ENCODE peak calls at places on chromosomes 11 and 22, in six cellular contexts. U is CD8-positive, alpha-beta T cell; Z is tibial artery; L is upper lobe of right lung; J is spleen; D is DND-41. T is an unnamed sample. For H3K4me1, the result is how much of the 10 kb centered on the place peaks cover.

GRCh38 chr22:30763815-30764686 is 69.4 kb downstream of the OSBP2 start:
- DNase-seq in Z (no peak), L (no peak), D (peak), J (no peak), U (peak), T (peak)

GRCh38 chr11:73361953-73362776 is 14.0 kb upstream of the RELT start:
- DNase-seq in U (no peak), D (no peak), Z (no peak), J (no peak), L (no peak), T (no peak)

GRCh38 chr11:65558002-65558784 is at the start of gene LTBP3:
- DNase-seq in Z (peak), D (peak), J (peak), L (peak), U (peak), T (peak)

GRCh38 chr11:106086135-106086534 is 8.7 kb downstream of the AASDHPPT start:
- DNase-seq in Z (no peak), J (no peak), U (no peak), L (no peak), D (no peak), T (no peak)

GRCh38 chr22:46735747-46736608 is 2.1 kb downstream of the CERK start:
- DNase-seq in Z (no peak), J (no peak), L (no peak), U (no peak), D (no peak), T (no peak)

GRCh38 chr11:64799925-64800632 is 2.9 kb downstream of the MAP4K2 start:
- DNase-seq in L (no peak), Z (no peak), U (no peak), D (no peak), J (no peak), T (no peak)

GRCh38 chr22:27809226-27809625 is 7.7 kb upstream of the MN1 start:
- DNase-seq in D (no peak), U (no peak), Z (no peak), J (no peak), L (no peak), T (no peak)

GRCh38 chr22:31378123-31378522 is 21.3 kb upstream of the DRG1 start:
- DNase-seq in U (no peak), J (no peak), L (no peak), D (no peak), Z (no peak), T (no peak)

GRCh38 chr22:47398921-47399790 is 636.7 kb downstream of the TBC1D22A start:
- DNase-seq in J (peak), L (peak), U (no peak), D (no peak), Z (no peak), T (no peak)

GRCh38 chr11:125680747-125681146 is at the start of gene ACRV1:
- DNase-seq in U (no peak), J (no peak), D (no peak), L (no peak), Z (no peak), T (no peak)

GRCh38 chr11:80163011-80163410 is 722.2 kb upstream of the TENM4 start:
- DNase-seq in J (no peak), Z (no peak), L (no peak), U (no peak), D (no peak), T (no peak)

GRCh38 chr11:115751244-115751643 is 247.0 kb upstream of the CADM1 start:
- DNase-seq in L (no peak), U (no peak), J (no peak), D (no peak), Z (no peak), T (no peak)

GRCh38 chr22:23403720-23404688 is 176.1 kb downstream of the IGLL1 start:
- DNase-seq in L (no peak), Z (no peak), D (no peak), U (no peak), J (no peak), T (no peak)

GRCh38 chr11:111310723-111311122 is 12.4 kb downstream of the POU2AF3 start:
- DNase-seq in L (no peak), U (no peak), D (no peak), J (no peak), Z (no peak), T (no peak)

GRCh38 chr11:60834742-60835141 is 7.2 kb upstream of the CCDC86 start:
- DNase-seq in D (no peak), Z (no peak), L (no peak), U (no peak), J (no peak), T (no peak)

GRCh38 chr11:134888821-134889220 is 476.8 kb upstream of the B3GAT1 start:
- DNase-seq in J (no peak), D (no peak), L (no peak), Z (no peak), U (no peak), T (no peak)

GRCh38 chr11:73141309-73142127 is 600 bp downstream of the FCHSD2 start:
- DNase-seq in D (peak), U (peak), Z (peak), L (peak), J (peak), T (no peak)

GRCh38 chr11:132037961-132038360 is 667.5 kb downstream of the NTM start:
- DNase-seq in L (no peak), D (no peak), U (no peak), J (no peak), Z (no peak), T (no peak)

GRCh38 chr11:92738281-92738680 is 231.2 kb upstream of the MTNR1B start:
- DNase-seq in D (no peak), L (no peak), J (no peak), U (no peak), Z (no peak), T (no peak)

GRCh38 chr22:29156507-29156906 is 49.2 kb upstream of the EMID1 start:
- DNase-seq in U (no peak), Z (no peak), J (peak), L (peak), D (no peak), T (no peak)

GRCh38 chr11:68146704-68147474 is 25.7 kb upstream of the CHKA start:
- DNase-seq in Z (no peak), J (no peak), U (no peak), L (peak), D (no peak), T (no peak)

GRCh38 chr11:115693002-115693401 is 188.8 kb upstream of the CADM1 start:
- DNase-seq in D (no peak), U (no peak), L (no peak), J (no peak), Z (no peak), T (no peak)

GRCh38 chr11:114233755-114234154 is 62.4 kb upstream of the NNMT start:
- DNase-seq in D (no peak), U (no peak), L (no peak), J (no peak), Z (no peak), T (no peak)

GRCh38 chr22:19066531-19067271 is 55.5 kb downstream of the DGCR2 start:
- DNase-seq in Z (no peak), J (peak), U (no peak), L (no peak), D (no peak), T (no peak)

GRCh38 chr22:50173221-50173982 is 2.9 kb downstream of the PANX2 start:
- DNase-seq in J (peak), Z (no peak), U (no peak), L (no peak), D (no peak), T (no peak)

GRCh38 chr11:35183526-35183925 is 44.6 kb downstream of the CD44 start:
- DNase-seq in D (no peak), U (no peak), L (no peak), Z (no peak), J (no peak), T (no peak)

GRCh38 chr11:2771758-2772466 is 72.1 kb upstream of the KCNQ1OT1 start:
- DNase-seq in U (no peak), Z (peak), J (peak), D (peak), L (peak), T (no peak)

GRCh38 chr22:19942071-19942885 is 660 bp upstream of the TXNRD2 start:
- DNase-seq in U (no peak), D (peak), Z (peak), L (peak), J (no peak), T (no peak)

GRCh38 chr22:21624120-21624879 is 5.5 kb downstream of the YDJC start:
- DNase-seq in J (no peak), D (peak), U (peak), L (no peak), Z (no peak), T (no peak)

GRCh38 chr11:117144477-117145392 is 648 bp downstream of the PAFAH1B2 start:
- DNase-seq in U (peak), Z (peak), J (peak), L (peak), D (peak), T (peak)

GRCh38 chr11:110092577-110093406 is at the start of gene ZC3H12C:
- DNase-seq in L (peak), D (no peak), J (peak), U (no peak), Z (peak), T (no peak)

GRCh38 chr11:88689548-88690240 is 352.2 kb upstream of the CTSC start:
- DNase-seq in Z (no peak), L (no peak), J (no peak), U (no peak), D (no peak), T (peak)

GRCh38 chr22:30609260-30610185 is 2.5 kb downstream of the TCN2 start:
- DNase-seq in L (no peak), J (no peak), Z (peak), D (peak), U (no peak), T (no peak)

GRCh38 chr11:58574851-58575250 is 805 bp downstream of the LPXN start:
- DNase-seq in Z (no peak), U (no peak), D (no peak), L (no peak), J (no peak), T (no peak)

GRCh38 chr11:63490551-63491239 is at the start of gene PLAAT5:
- DNase-seq in D (no peak), L (peak), Z (no peak), U (peak), J (peak), T (peak)

GRCh38 chr11:33574366-33574765 is 126.3 kb downstream of the C11orf91 start:
- DNase-seq in U (no peak), Z (no peak), L (no peak), J (no peak), D (no peak), T (no peak)

GRCh38 chr22:40607506-40607905 is 29.0 kb downstream of the MRTFA start:
- DNase-seq in L (no peak), J (no peak), Z (no peak), U (no peak), D (no peak), T (no peak)

DNA sequence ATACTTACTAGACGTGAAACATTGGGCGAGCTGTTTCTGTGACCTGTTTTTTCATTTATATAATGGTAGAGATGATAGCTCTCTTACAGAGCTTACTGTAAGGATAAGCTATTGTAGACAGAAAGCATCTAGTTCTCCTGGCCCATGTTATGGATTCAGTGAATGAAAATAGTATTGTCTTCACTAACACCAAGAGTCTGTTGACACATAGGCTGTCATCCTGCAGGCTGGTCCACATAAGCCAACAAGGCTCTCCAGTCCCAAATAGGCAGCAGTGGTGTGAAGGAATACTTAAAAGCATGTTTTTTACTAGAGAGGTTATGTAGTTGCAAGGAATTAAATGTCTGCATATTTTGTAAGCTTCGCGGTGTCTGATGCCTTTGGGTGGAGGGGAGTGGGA is 377.8 kb upstream of the CCDC90B start:
- DNase-seq in Z (no peak), J (no peak), L (no peak), D (no peak), U (no peak), T (no peak)
- H3K4me1 ChIP-seq in Z (under half), J (under half), L (under half), D (under half), U (under half), T (under half)

GRCh38 chr22:39456262-39457046 is at the start of gene MGAT3:
- DNase-seq in U (peak), D (no peak), J (peak), L (no peak), Z (no peak), T (no peak)

GRCh38 chr22:39457047-39457545 is 284 bp downstream of the MGAT3 start:
- DNase-seq in D (no peak), J (peak), Z (no peak), L (no peak), U (no peak), T (no peak)

GRCh38 chr22:39459681-39460080 is 2.9 kb downstream of the MGAT3 start:
- DNase-seq in J (peak), Z (no peak), L (no peak), D (no peak), U (no peak), T (no peak)

GRCh38 chr22:39458443-39459083 is 1.8 kb downstream of the MGAT3 start:
- DNase-seq in D (no peak), U (no peak), L (no peak), J (peak), Z (no peak), T (no peak)

GRCh38 chr22:39457546-39458442 is 982 bp downstream of the MGAT3 start:
- DNase-seq in J (peak), L (no peak), Z (no peak), D (no peak), U (no peak), T (no peak)
- H3K4me3 ChIP-seq in J (peak), L (peak), Z (peak), D (no peak), U (peak), T (no peak)

DNA sequence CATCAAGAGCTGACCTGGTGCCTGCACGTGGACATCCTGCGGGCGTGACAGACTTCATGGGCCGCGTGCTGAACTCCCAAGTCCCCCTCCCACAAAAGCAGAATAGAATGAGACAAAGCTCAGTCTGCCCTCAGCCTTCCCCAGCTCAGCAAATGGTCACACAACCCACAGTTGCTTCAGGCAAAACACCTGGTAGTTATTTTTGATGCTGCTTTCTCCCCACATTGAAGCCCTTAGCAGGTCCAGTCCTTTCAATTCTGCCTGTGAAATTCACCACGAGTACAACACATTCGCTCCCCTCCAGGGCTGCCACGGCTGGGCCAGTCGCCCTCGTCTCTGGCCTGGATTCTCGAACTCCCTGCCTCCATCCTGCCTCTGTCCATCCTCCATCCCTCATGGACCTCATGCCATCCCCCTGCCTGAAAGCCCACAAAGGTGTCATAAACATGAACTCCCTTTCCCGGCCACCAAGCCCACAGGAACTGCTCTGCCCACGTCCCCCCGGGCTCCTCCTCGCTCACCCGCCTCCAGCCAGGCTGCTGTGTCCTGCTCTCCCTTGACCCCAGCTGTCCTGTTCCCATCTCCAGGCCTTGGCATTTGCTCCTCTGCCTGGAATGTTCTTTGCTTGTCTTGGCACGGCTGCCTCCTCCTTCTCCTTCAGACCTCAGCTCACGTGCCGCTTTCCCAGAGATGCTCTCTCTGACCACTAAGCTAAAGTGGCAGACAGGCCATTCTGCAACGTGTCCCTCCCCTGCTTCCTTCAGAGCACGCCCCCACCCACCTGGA is 42.1 kb downstream of the SCUBE1 start:
- DNase-seq in D (no peak), L (no peak), Z (peak), U (no peak), J (no peak), T (no peak)
- H3K4me1 ChIP-seq in D (under half), L (under half), Z (under half), U (under half), J (under half), T (under half)

GRCh38 chr11:11442791-11443190 is 89.7 kb upstream of the CSNK2A3 start:
- DNase-seq in Z (no peak), D (no peak), L (no peak), J (no peak), U (no peak), T (no peak)
- H3K4me3 ChIP-seq in Z (no peak), D (no peak), L (no peak), J (no peak), U (no peak), T (no peak)

GRCh38 chr11:19393119-19393518 is 152.4 kb upstream of the E2F8 start:
- DNase-seq in D (no peak), Z (no peak), U (no peak), J (no peak), L (no peak), T (no peak)
- H3K4me1 ChIP-seq in D (under half), Z (under half), U (under half), J (under half), L (under half), T (under half)

GRCh38 chr11:102639656-102640055 is 14.5 kb upstream of the MMP20 start:
- DNase-seq in J (no peak), L (no peak), Z (no peak), D (no peak), U (no peak), T (no peak)

GRCh38 chr11:102647430-102647829 is 22.3 kb upstream of the MMP20 start:
- DNase-seq in U (no peak), L (no peak), J (no peak), Z (no peak), D (no peak), T (no peak)

GRCh38 chr11:102640946-102641345 is 15.8 kb upstream of the MMP20 start:
- DNase-seq in U (no peak), L (no peak), Z (no peak), J (no peak), D (no peak), T (no peak)

DNA sequence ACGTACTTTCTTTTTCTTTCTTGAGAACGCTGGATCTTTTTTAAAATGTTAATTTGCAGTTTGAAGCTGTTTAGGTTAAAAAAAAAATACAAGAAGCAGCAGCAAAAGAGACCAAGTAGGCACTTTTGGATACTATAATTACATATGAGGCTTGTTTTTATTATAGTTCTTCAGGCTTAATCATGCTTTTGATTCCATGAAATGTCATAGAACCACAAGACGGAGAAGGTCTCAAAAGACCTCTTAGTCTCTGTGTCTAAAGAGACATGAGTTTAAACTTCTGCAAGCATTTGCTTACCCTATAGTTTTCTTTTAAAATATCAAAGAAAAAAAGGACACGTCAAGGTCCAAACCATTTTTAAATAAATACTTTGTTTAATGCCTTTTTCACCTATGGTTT is 18.8 kb upstream of the MMP20 start:
- DNase-seq in J (no peak), Z (no peak), U (no peak), D (no peak), L (no peak), T (no peak)
- H3K4me3 ChIP-seq in J (no peak), Z (no peak), U (no peak), D (no peak), L (no peak), T (no peak)

T was measured in CD4-positive, alpha-beta memory T cell.